ENCODE peak calls at places on chromosome 9, in six cellular contexts. One of them, this sample, is unnamed.

GRCh38 chr9:1956958-1957357 is 58.2 kb upstream of the SMARCA2 start:
- DNase-seq in RPMI8226: no peak
- DNase-seq in NCI-H1105: no peak
- DNase-seq in D341Med: no peak
- DNase-seq in ELR: no peak
- DNase-seq in astrocyte of the spinal cord: no peak
- DNase-seq in this sample: no peak

GRCh38 chr9:133428579-133429215 is 6.5 kb downstream of the ADAMTS13 start:
- DNase-seq in NCI-H1105: no peak
- DNase-seq in RPMI8226: peak
- DNase-seq in astrocyte of the spinal cord: no peak
- DNase-seq in ELR: peak
- DNase-seq in D341Med: peak
- DNase-seq in this sample: no peak

GRCh38 chr9:84512493-84512892 is 157.0 kb upstream of the NTRK2 start:
- DNase-seq in ELR: no peak
- DNase-seq in astrocyte of the spinal cord: no peak
- DNase-seq in D341Med: no peak
- DNase-seq in RPMI8226: no peak
- DNase-seq in NCI-H1105: no peak
- DNase-seq in this sample: no peak

GRCh38 chr9:106600955-106601354 is 262.0 kb upstream of the ZNF462 start:
- DNase-seq in ELR: no peak
- DNase-seq in D341Med: no peak
- DNase-seq in NCI-H1105: no peak
- DNase-seq in astrocyte of the spinal cord: no peak
- DNase-seq in RPMI8226: no peak
- DNase-seq in this sample: no peak

GRCh38 chr9:38068616-38068865 is 486 bp downstream of the SHB start:
- DNase-seq in D341Med: peak
- DNase-seq in RPMI8226: peak
- DNase-seq in astrocyte of the spinal cord: peak
- DNase-seq in NCI-H1105: no peak
- DNase-seq in ELR: peak
- DNase-seq in this sample: peak

GRCh38 chr9:133108794-133109641 is 12.0 kb downstream of the RALGDS start:
- DNase-seq in ELR: no peak
- DNase-seq in RPMI8226: no peak
- DNase-seq in NCI-H1105: no peak
- DNase-seq in astrocyte of the spinal cord: no peak
- DNase-seq in D341Med: no peak
- DNase-seq in this sample: no peak

GRCh38 chr9:109440797-109441287 is 57.3 kb downstream of the PTPN3 start:
- DNase-seq in NCI-H1105: peak
- DNase-seq in RPMI8226: peak
- DNase-seq in ELR: peak
- DNase-seq in D341Med: peak
- DNase-seq in astrocyte of the spinal cord: peak
- DNase-seq in this sample: peak

GRCh38 chr9:101453776-101454570 is 18.4 kb upstream of the ALDOB start:
- DNase-seq in ELR: no peak
- DNase-seq in D341Med: no peak
- DNase-seq in astrocyte of the spinal cord: peak
- DNase-seq in RPMI8226: no peak
- DNase-seq in NCI-H1105: no peak
- DNase-seq in this sample: no peak

GRCh38 chr9:124480621-124480981 is 26.6 kb downstream of the NR5A1 start:
- DNase-seq in RPMI8226: peak
- DNase-seq in D341Med: peak
- DNase-seq in ELR: peak
- DNase-seq in astrocyte of the spinal cord: peak
- DNase-seq in NCI-H1105: no peak
- DNase-seq in this sample: peak

GRCh38 chr9:131627326-131627845 is 82.1 kb downstream of the PRRT1B start:
- DNase-seq in D341Med: no peak
- DNase-seq in NCI-H1105: no peak
- DNase-seq in RPMI8226: no peak
- DNase-seq in astrocyte of the spinal cord: peak
- DNase-seq in ELR: peak
- DNase-seq in this sample: no peak

GRCh38 chr9:29144476-29144875 is 1571.2 kb upstream of the C9orf72 start:
- DNase-seq in astrocyte of the spinal cord: no peak
- DNase-seq in NCI-H1105: peak
- DNase-seq in ELR: peak
- DNase-seq in RPMI8226: no peak
- DNase-seq in D341Med: no peak
- DNase-seq in this sample: no peak

GRCh38 chr9:131025953-131026858 is 17.2 kb downstream of the LAMC3 start:
- DNase-seq in D341Med: no peak
- DNase-seq in NCI-H1105: no peak
- DNase-seq in RPMI8226: no peak
- DNase-seq in ELR: no peak
- DNase-seq in astrocyte of the spinal cord: no peak
- DNase-seq in this sample: no peak

This sample was measured in OCI-LY7.